ENCODE peak calls at places on chromosomes 16 and 17, in five cellular contexts. I, E, X, M and L are unnamed samples.

GRCh38 chr16:1183235-1183907 is 30.5 kb downstream of the CACNA1H start:
- DNase-seq in I (no peak), E (peak; percentile 10), X (no peak), M (peak; percentile 77), L (no peak)

GRCh38 chr16:51326131-51326856 is 175.2 kb upstream of the SALL1 start:
- DNase-seq in I (no peak), E (peak; percentile 58), X (peak; percentile 85), M (no peak), L (no peak)

GRCh38 chr17:28988475-28988874 is 17.4 kb downstream of the SEZ6 start:
- DNase-seq in I (no peak), E (no peak), X (no peak), M (no peak), L (no peak)

GRCh38 chr17:44190496-44190895 is 3.7 kb downstream of the TMUB2 start:
- DNase-seq in I (no peak), E (no peak), X (no peak), M (no peak), L (no peak)

GRCh38 chr17:51322390-51323029 is 62.2 kb downstream of the UTP18 start:
- DNase-seq in I (no peak), E (no peak), X (peak; percentile 43), M (peak; percentile 15), L (no peak)

GRCh38 chr16:30144017-30144416 is 21.0 kb upstream of the MAPK3 start:
- DNase-seq in I (no peak), E (no peak), X (no peak), M (no peak), L (no peak)

GRCh38 chr17:80125656-80126448 is 21.1 kb downstream of the EIF4A3 start:
- DNase-seq in I (no peak), E (no peak), X (peak; percentile 19), M (no peak), L (no peak)

GRCh38 chr16:68264128-68265077 is at the start of gene SLC7A6:
- DNase-seq in I (peak; percentile 86), E (no peak), X (peak; percentile 69), M (peak; percentile 90), L (no peak)

GRCh38 chr17:2564876-2565275 is 28.6 kb upstream of the PAFAH1B1 start:
- DNase-seq in I (no peak), E (no peak), X (no peak), M (no peak), L (no peak)

GRCh38 chr16:81530296-81530721 is 85.7 kb downstream of the CMIP start:
- DNase-seq in I (no peak), E (no peak), X (no peak), M (no peak), L (peak; percentile 50)

GRCh38 chr17:48636177-48637018 is 10.2 kb upstream of the HOXB9 start:
- DNase-seq in I (peak; percentile 98), E (no peak), X (peak; percentile 14), M (peak; percentile 91), L (no peak)

GRCh38 chr17:63555475-63556156 is 5.3 kb downstream of the DCAF7 start:
- DNase-seq in I (no peak), E (no peak), X (no peak), M (no peak), L (no peak)

GRCh38 chr17:19533036-19533717 is 477 bp upstream of the SLC47A1 start:
- DNase-seq in I (no peak), E (no peak), X (no peak), M (no peak), L (peak; percentile 55)

GRCh38 chr16:87638736-87639135 is 36.4 kb downstream of the JPH3 start:
- DNase-seq in I (no peak), E (no peak), X (no peak), M (no peak), L (no peak)

GRCh38 chr16:1078579-1079021 is 6.1 kb downstream of the SSTR5 start:
- DNase-seq in I (no peak), E (no peak), X (peak; percentile 49), M (peak; percentile 51), L (no peak)

GRCh38 chr17:34076743-34077631 is 178.1 kb upstream of the CCL2 start:
- DNase-seq in I (no peak), E (no peak), X (no peak), M (no peak), L (no peak)

GRCh38 chr17:50047488-50048126 is 8.3 kb upstream of the ITGA3 start:
- DNase-seq in I (no peak), E (no peak), X (peak; percentile 66), M (no peak), L (peak; percentile 37)

GRCh38 chr17:80494547-80494946 is 18.1 kb upstream of the NPTX1 start:
- DNase-seq in I (no peak), E (no peak), X (no peak), M (no peak), L (no peak)

GRCh38 chr16:68401871-68402747 is 46.2 kb downstream of the SMPD3 start:
- DNase-seq in I (no peak), E (no peak), X (peak; percentile 77), M (no peak), L (peak; percentile 27)

GRCh38 chr17:5513610-5514009 is 27.2 kb downstream of the MIS12 start:
- DNase-seq in I (no peak), E (no peak), X (no peak), M (no peak), L (no peak)

GRCh38 chr17:38877130-38877851 is 7.4 kb downstream of the LASP1 start:
- DNase-seq in I (no peak), E (no peak), X (no peak), M (no peak), L (no peak)

GRCh38 chr17:7192271-7192937 is 13.2 kb upstream of the ASGR1 start:
- DNase-seq in I (no peak), E (no peak), X (no peak), M (no peak), L (peak; percentile 76)

GRCh38 chr17:72344613-72345012 is 223.8 kb downstream of the SOX9 start:
- DNase-seq in I (no peak), E (no peak), X (no peak), M (no peak), L (no peak)

GRCh38 chr17:66667491-66668030 is 167.4 kb upstream of the CACNG5 start:
- DNase-seq in I (no peak), E (no peak), X (no peak), M (no peak), L (no peak)

GRCh38 chr16:67857547-67858233 is 10.2 kb upstream of the CENPT start:
- DNase-seq in I (no peak), E (peak; percentile 48), X (peak; percentile 98), M (no peak), L (no peak)

GRCh38 chr16:53043462-53043861 is 9.2 kb downstream of the CHD9NB start:
- DNase-seq in I (no peak), E (no peak), X (no peak), M (no peak), L (no peak)

GRCh38 chr17:41308251-41308917 is 725 bp downstream of the KRTAP16-1 start:
- DNase-seq in I (no peak), E (no peak), X (no peak), M (no peak), L (no peak)

GRCh38 chr16:27355610-27356009 is 41.8 kb downstream of the IL4R start:
- DNase-seq in I (peak; percentile 83), E (no peak), X (peak; percentile 23), M (no peak), L (no peak)

GRCh38 chr16:58843675-58844074 is 109.6 kb upstream of the GOT2 start:
- DNase-seq in I (no peak), E (no peak), X (peak; percentile 46), M (no peak), L (no peak)

DNA sequence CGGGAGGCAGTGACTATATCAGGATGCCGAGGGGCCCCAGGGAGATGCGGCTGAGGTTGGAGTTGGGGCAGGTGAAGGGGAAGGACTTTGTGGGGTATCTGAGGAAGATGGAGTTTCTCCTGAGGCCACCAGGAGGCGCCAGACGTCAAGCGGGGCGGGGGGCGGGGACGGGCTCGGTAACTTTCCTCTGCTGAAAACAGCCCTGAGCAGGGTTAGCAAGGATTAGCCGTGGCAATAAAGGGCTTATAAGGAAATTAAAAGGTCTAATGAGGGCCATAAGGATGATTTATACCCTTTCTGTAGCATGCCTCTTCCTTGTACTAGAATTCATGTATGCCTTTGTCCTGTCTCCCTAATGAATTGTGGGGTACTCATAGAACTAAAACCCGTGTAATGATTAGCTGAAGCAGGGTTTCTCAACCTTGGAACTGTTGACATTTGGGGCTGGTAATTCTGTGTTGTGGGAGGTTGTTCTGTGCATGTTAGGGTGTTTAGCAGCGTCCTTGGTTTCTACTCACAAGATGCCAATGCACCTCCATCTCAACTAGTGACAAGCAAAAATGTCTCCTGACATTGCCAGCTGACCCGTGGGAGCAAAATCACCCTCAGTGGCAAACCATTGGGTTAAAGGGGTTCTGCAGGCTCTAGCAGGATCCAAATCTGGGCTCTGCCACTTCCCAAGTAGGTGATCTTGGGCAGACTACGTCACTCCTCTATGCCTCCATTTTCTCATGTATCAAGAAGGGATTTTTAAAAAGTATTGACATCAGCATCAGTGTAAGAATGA is 74.8 kb upstream of the GRIN2A start:
- DNase-seq in I (peak; percentile 64), E (no peak), X (no peak), M (peak; percentile 29), L (no peak)
- TF ChIP-seq CTCF in I (peak; percentile 75), E (peak; percentile 74), X (peak; percentile 86), M (peak; percentile 74), L (peak; percentile 78)

DNA sequence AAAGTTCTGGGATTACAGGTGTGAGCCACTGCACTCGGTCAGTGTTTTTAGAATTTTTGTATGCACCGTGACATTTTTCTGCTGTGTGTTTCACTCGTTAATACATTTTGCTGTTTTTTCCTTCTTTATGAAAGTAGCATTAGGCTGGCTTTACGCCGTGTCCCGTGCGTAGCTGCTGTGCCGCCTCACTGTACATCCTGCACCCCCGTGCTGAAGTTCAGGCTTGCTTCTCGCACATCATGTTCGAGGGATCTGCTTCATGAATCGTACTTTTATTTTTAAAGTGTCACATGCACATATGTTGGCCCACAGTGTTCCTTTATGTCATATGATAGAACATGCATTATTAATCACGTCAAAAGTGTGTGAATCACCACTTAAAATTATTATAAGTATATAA is 84.4 kb upstream of the ZNF750 start:
- DNase-seq in I (no peak), E (no peak), X (no peak), M (no peak), L (peak; percentile 18)
- TF ChIP-seq CTCF in I (no peak), E (no peak), X (no peak), M (no peak), L (no peak)

DNA sequence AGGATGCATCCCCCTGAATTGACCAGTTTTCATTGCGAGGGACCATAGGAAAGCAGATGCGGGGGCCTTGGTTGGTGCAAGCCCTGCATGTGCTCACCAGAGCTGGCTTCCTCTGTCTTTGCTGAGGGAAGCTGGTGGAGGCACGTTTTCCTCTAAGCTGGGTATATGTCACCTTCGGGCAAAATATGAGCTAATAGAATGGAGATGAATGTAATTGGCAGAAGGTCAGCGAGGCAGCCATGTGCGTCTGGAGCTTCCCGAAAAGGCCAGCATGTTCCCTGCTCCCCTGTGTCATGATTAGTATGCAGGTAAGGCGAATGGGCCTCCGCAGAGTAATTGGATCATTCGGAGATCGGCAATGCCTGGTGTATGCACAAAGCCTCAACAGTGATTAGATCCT is 806.2 kb upstream of the EEF2KMT start:
- DNase-seq in I (no peak), E (no peak), X (no peak), M (no peak), L (no peak)
- TF ChIP-seq CTCF in I (no peak), E (no peak), X (no peak), M (no peak), L (no peak)

GRCh38 chr16:89410794-89411309 is 79.5 kb downstream of the ANKRD11 start:
- DNase-seq in I (no peak), E (peak; percentile 65), X (peak; percentile 52), M (peak; percentile 81), L (no peak)
- TF ChIP-seq CTCF in I (no peak), E (peak; percentile 23), X (peak; percentile 33), M (no peak), L (peak; percentile 59)